ENCODE peak calls at places on chromosomes 11 and 22, in five cellular contexts. One of them, this sample, is unnamed.

GRCh38 chr22:36435516-36436415 is 45.7 kb downstream of the TXN2 start:
- DNase-seq in IMR-90: no peak
- DNase-seq in neuronal stem cell: no peak
- DNase-seq in H1: no peak
- DNase-seq in trophoblast cell: no peak
- DNase-seq in this sample: peak

GRCh38 chr11:75536786-75537629 is 11.3 kb upstream of the GDPD5 start:
- DNase-seq in IMR-90: peak
- DNase-seq in neuronal stem cell: no peak
- DNase-seq in trophoblast cell: peak
- DNase-seq in H1: no peak
- DNase-seq in this sample: peak

GRCh38 chr22:20464096-20464614 is 26.5 kb upstream of the SCARF2 start:
- DNase-seq in neuronal stem cell: no peak
- DNase-seq in trophoblast cell: no peak
- DNase-seq in IMR-90: no peak
- DNase-seq in H1: no peak
- DNase-seq in this sample: no peak

GRCh38 chr22:39589880-39590279 is 19.3 kb downstream of the CACNA1I start:
- DNase-seq in H1: no peak
- DNase-seq in IMR-90: no peak
- DNase-seq in neuronal stem cell: no peak
- DNase-seq in trophoblast cell: no peak
- DNase-seq in this sample: no peak

GRCh38 chr11:132234878-132235277 is 864.5 kb downstream of the NTM start:
- DNase-seq in trophoblast cell: no peak
- DNase-seq in IMR-90: peak
- DNase-seq in neuronal stem cell: no peak
- DNase-seq in H1: no peak
- DNase-seq in this sample: no peak

GRCh38 chr11:96257036-96257435 is 86.0 kb downstream of the MAML2 start:
- DNase-seq in IMR-90: no peak
- DNase-seq in trophoblast cell: no peak
- DNase-seq in neuronal stem cell: no peak
- DNase-seq in H1: no peak
- DNase-seq in this sample: no peak

GRCh38 chr22:36379593-36380361 is 8.0 kb downstream of the MYH9 start:
- DNase-seq in neuronal stem cell: no peak
- DNase-seq in H1: no peak
- DNase-seq in trophoblast cell: no peak
- DNase-seq in IMR-90: peak
- DNase-seq in this sample: no peak

GRCh38 chr11:124656759-124657627 is 16.5 kb downstream of the SIAE start:
- DNase-seq in trophoblast cell: no peak
- DNase-seq in H1: no peak
- DNase-seq in IMR-90: peak
- DNase-seq in neuronal stem cell: no peak
- DNase-seq in this sample: peak

GRCh38 chr11:117179048-117179999 is 781 bp downstream of the SIDT2 start:
- DNase-seq in trophoblast cell: no peak
- DNase-seq in neuronal stem cell: no peak
- DNase-seq in IMR-90: no peak
- DNase-seq in H1: no peak
- DNase-seq in this sample: peak

GRCh38 chr11:60777572-60777971 is 7.6 kb upstream of the MS4A10 start:
- DNase-seq in neuronal stem cell: no peak
- DNase-seq in IMR-90: peak
- DNase-seq in H1: no peak
- DNase-seq in trophoblast cell: peak
- DNase-seq in this sample: no peak

GRCh38 chr11:57779275-57779674 is 17.7 kb downstream of the CTNND1 start:
- DNase-seq in IMR-90: peak
- DNase-seq in H1: no peak
- DNase-seq in neuronal stem cell: no peak
- DNase-seq in trophoblast cell: peak
- DNase-seq in this sample: peak

GRCh38 chr11:62573006-62573591 is 592 bp downstream of the EEF1G start:
- DNase-seq in trophoblast cell: no peak
- DNase-seq in neuronal stem cell: no peak
- DNase-seq in H1: no peak
- DNase-seq in IMR-90: no peak
- DNase-seq in this sample: peak

GRCh38 chr11:125165111-125165663 is 636 bp downstream of the PKNOX2 start:
- DNase-seq in neuronal stem cell: peak
- DNase-seq in trophoblast cell: peak
- DNase-seq in H1: no peak
- DNase-seq in IMR-90: peak
- DNase-seq in this sample: peak

GRCh38 chr11:16799890-16800289 is 61.4 kb downstream of the C11orf58 start:
- DNase-seq in trophoblast cell: no peak
- DNase-seq in neuronal stem cell: no peak
- DNase-seq in IMR-90: no peak
- DNase-seq in H1: no peak
- DNase-seq in this sample: peak

GRCh38 chr22:29139965-29140782 is 65.5 kb upstream of the EMID1 start:
- DNase-seq in IMR-90: peak
- DNase-seq in neuronal stem cell: no peak
- DNase-seq in trophoblast cell: no peak
- DNase-seq in H1: no peak
- DNase-seq in this sample: no peak

GRCh38 chr22:49207008-49207775 is 620.5 kb downstream of the BRD1 start:
- DNase-seq in H1: no peak
- DNase-seq in trophoblast cell: no peak
- DNase-seq in IMR-90: no peak
- DNase-seq in neuronal stem cell: no peak
- DNase-seq in this sample: no peak

GRCh38 chr22:17492247-17492646 is 71.1 kb upstream of the SLC25A18 start:
- DNase-seq in IMR-90: no peak
- DNase-seq in H1: no peak
- DNase-seq in neuronal stem cell: no peak
- DNase-seq in trophoblast cell: no peak
- DNase-seq in this sample: peak

GRCh38 chr11:75946531-75947530 is 131.8 kb downstream of the UVRAG start:
- DNase-seq in neuronal stem cell: no peak
- DNase-seq in trophoblast cell: peak
- DNase-seq in H1: no peak
- DNase-seq in IMR-90: peak
- DNase-seq in this sample: peak

GRCh38 chr11:33970984-33971466 is 79.1 kb upstream of the LMO2 start:
- DNase-seq in neuronal stem cell: peak
- DNase-seq in trophoblast cell: peak
- DNase-seq in IMR-90: peak
- DNase-seq in H1: no peak
- DNase-seq in this sample: peak

GRCh38 chr22:49788492-49788891 is 39.2 kb downstream of the BRD1 start:
- DNase-seq in IMR-90: no peak
- DNase-seq in H1: no peak
- DNase-seq in trophoblast cell: no peak
- DNase-seq in neuronal stem cell: no peak
- DNase-seq in this sample: no peak

GRCh38 chr22:29821790-29822130 is 16.3 kb downstream of the ASCC2 start:
- DNase-seq in IMR-90: no peak
- DNase-seq in trophoblast cell: no peak
- DNase-seq in neuronal stem cell: no peak
- DNase-seq in H1: no peak
- DNase-seq in this sample: no peak

GRCh38 chr11:48148749-48149148 is 67.9 kb upstream of the OR4B1 start:
- DNase-seq in IMR-90: no peak
- DNase-seq in trophoblast cell: no peak
- DNase-seq in neuronal stem cell: no peak
- DNase-seq in H1: no peak
- DNase-seq in this sample: no peak

GRCh38 chr11:121282376-121282775 is 10.2 kb upstream of the SC5D start:
- DNase-seq in trophoblast cell: no peak
- DNase-seq in neuronal stem cell: no peak
- DNase-seq in IMR-90: no peak
- DNase-seq in H1: no peak
- DNase-seq in this sample: no peak

GRCh38 chr11:116167706-116168458 is 604.9 kb downstream of the BUD13 start:
- DNase-seq in neuronal stem cell: no peak
- DNase-seq in IMR-90: no peak
- DNase-seq in trophoblast cell: no peak
- DNase-seq in H1: no peak
- DNase-seq in this sample: no peak

GRCh38 chr11:116162541-116163230 is 610.1 kb downstream of the BUD13 start:
- DNase-seq in neuronal stem cell: peak
- DNase-seq in trophoblast cell: no peak
- DNase-seq in IMR-90: no peak
- DNase-seq in H1: no peak
- DNase-seq in this sample: peak

GRCh38 chr11:116166788-116167465 is 605.9 kb downstream of the BUD13 start:
- DNase-seq in neuronal stem cell: no peak
- DNase-seq in IMR-90: no peak
- DNase-seq in H1: no peak
- DNase-seq in trophoblast cell: no peak
- DNase-seq in this sample: no peak

GRCh38 chr11:116164843-116165242 is 607.9 kb downstream of the BUD13 start:
- DNase-seq in neuronal stem cell: no peak
- DNase-seq in H1: no peak
- DNase-seq in IMR-90: no peak
- DNase-seq in trophoblast cell: no peak
- DNase-seq in this sample: no peak

DNA sequence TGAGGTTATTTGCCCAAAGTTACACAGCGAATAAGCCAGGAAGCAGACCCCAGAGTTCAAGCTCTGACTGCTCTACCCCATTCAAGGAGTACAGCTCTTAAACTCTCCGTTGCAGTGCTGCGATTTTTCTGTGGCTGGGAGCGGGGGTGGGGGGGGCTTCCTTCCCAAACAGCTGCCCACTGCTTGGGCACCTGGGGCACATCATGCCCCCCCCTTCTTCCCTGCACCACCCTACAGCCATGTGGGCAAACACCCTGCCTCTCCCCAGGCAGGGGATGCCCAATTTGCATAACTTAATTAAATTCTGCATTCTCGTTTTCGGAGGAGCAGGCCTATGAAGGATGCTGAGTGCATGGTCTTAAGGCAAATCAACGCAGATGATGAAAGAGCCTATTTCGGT is 610.7 kb downstream of the BUD13 start:
- DNase-seq in trophoblast cell: no peak
- DNase-seq in H1: no peak
- DNase-seq in IMR-90: no peak
- DNase-seq in neuronal stem cell: no peak
- DNase-seq in this sample: no peak
- H2BK120ac ChIP-seq in trophoblast cell: no peak
- H2BK120ac ChIP-seq in H1: no peak
- H2BK120ac ChIP-seq in IMR-90: no peak
- H2BK120ac ChIP-seq in neuronal stem cell: peak
- H2BK120ac ChIP-seq in this sample: no peak

DNA sequence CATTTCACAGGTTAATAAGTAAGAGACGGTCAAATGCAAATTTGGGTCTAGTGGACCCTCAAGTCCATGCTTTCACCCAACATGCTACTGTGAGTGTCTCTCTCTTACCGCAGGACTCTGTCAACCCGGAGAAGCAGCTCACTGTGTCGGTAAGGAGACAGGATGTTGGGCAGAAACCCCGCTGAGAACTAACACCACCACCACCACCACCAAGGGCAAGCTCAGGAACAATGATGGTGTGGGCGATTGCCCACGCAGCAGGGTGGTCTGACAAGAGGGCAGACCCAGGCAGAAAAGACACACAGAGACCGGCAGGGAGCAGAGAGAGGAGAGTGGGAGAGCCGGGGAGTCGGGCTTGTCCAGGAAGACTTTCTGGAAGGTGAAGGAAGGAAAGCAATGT is 56.9 kb upstream of the TIMP3 start:
- DNase-seq in H1: no peak
- DNase-seq in IMR-90: no peak
- DNase-seq in trophoblast cell: no peak
- DNase-seq in neuronal stem cell: no peak
- DNase-seq in this sample: peak
- H2BK120ac ChIP-seq in H1: no peak
- H2BK120ac ChIP-seq in IMR-90: peak
- H2BK120ac ChIP-seq in trophoblast cell: peak
- H2BK120ac ChIP-seq in neuronal stem cell: no peak
- H2BK120ac ChIP-seq in this sample: no peak

GRCh38 chr22:45503816-45504702 is 1.4 kb downstream of the FBLN1 start:
- DNase-seq in neuronal stem cell: peak
- DNase-seq in H1: peak
- DNase-seq in IMR-90: peak
- DNase-seq in trophoblast cell: no peak
- DNase-seq in this sample: peak
- H2BK120ac ChIP-seq in neuronal stem cell: peak
- H2BK120ac ChIP-seq in H1: peak
- H2BK120ac ChIP-seq in IMR-90: peak
- H2BK120ac ChIP-seq in trophoblast cell: peak
- H2BK120ac ChIP-seq in this sample: peak

GRCh38 chr11:7577883-7578242 is 64.1 kb downstream of the PPFIBP2 start:
- DNase-seq in neuronal stem cell: no peak
- DNase-seq in H1: no peak
- DNase-seq in IMR-90: peak
- DNase-seq in trophoblast cell: peak
- DNase-seq in this sample: peak
- H2BK120ac ChIP-seq in neuronal stem cell: no peak
- H2BK120ac ChIP-seq in H1: no peak
- H2BK120ac ChIP-seq in IMR-90: peak
- H2BK120ac ChIP-seq in trophoblast cell: no peak
- H2BK120ac ChIP-seq in this sample: peak

DNA sequence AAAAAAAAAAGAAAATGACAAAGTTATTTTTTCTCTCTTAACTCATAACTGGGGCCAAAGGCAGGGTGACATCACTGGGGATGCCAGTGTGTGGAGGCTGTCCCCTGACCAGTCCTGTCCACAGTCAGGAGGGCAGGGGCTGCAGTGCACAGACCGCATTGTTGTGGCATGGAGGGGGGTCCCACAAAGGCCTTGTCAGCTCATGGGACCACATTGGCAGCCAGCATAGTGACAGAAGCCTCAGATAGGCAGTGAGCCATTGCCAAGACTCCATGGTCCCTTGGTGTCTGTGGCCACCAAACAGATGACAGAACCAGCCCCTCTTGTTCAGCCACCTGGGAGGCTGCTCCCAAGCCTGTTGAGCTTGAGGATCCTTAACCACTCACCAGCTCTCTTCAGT is 4.1 kb downstream of the TMEM80 start:
- DNase-seq in IMR-90: no peak
- DNase-seq in H1: no peak
- DNase-seq in neuronal stem cell: no peak
- DNase-seq in trophoblast cell: no peak
- DNase-seq in this sample: no peak
- H2BK120ac ChIP-seq in IMR-90: no peak
- H2BK120ac ChIP-seq in H1: no peak
- H2BK120ac ChIP-seq in neuronal stem cell: no peak
- H2BK120ac ChIP-seq in trophoblast cell: no peak
- H2BK120ac ChIP-seq in this sample: no peak

This sample was measured in mesendoderm.